ENCODE peak calls at places on chromosomes 11 and 22, in four cellular contexts. V, H, U and N are unnamed samples. For H3K4me1, the result is how much of the 10 kb centered on the place peaks cover.

GRCh38 chr22:27269751-27270586 is 531.6 kb downstream of the MN1 start:
- DNase-seq in V (no peak), H (no peak), U (no peak), N (no peak)

GRCh38 chr11:116059909-116060308 is 555.7 kb upstream of the CADM1 start:
- DNase-seq in V (no peak), H (no peak), U (no peak), N (no peak)

GRCh38 chr22:42381152-42381551 is 51.1 kb downstream of the NFAM1 start:
- DNase-seq in V (no peak), H (no peak), U (no peak), N (no peak)

GRCh38 chr22:21941921-21942320 is 10.7 kb downstream of the PPM1F start:
- DNase-seq in V (no peak), H (no peak), U (no peak), N (no peak)

GRCh38 chr11:2778630-2779498 is 79.1 kb upstream of the KCNQ1OT1 start:
- DNase-seq in V (peak), H (peak), U (peak), N (peak)

GRCh38 chr22:22037740-22038139 is 55.2 kb upstream of the TOP3B start:
- DNase-seq in V (no peak), H (no peak), U (no peak), N (no peak)

GRCh38 chr11:91296628-91297027 is 928.0 kb upstream of the FAT3 start:
- DNase-seq in V (no peak), H (no peak), U (no peak), N (no peak)

GRCh38 chr11:12163181-12163841 is 52.9 kb downstream of the MICAL2 start:
- DNase-seq in V (no peak), H (no peak), U (peak), N (peak)

GRCh38 chr11:17015639-17016125 is 1.5 kb upstream of the PLEKHA7 start:
- DNase-seq in V (no peak), H (no peak), U (no peak), N (peak)

GRCh38 chr22:37848587-37849088 is 581 bp upstream of the EIF3L start:
- DNase-seq in V (no peak), H (peak), U (no peak), N (no peak)

GRCh38 chr11:15650105-15650938 is 535.6 kb downstream of the INSC start:
- DNase-seq in V (peak), H (peak), U (peak), N (peak)

GRCh38 chr11:124716596-124716995 is 23.1 kb upstream of the NRGN start:
- DNase-seq in V (no peak), H (no peak), U (no peak), N (no peak)

GRCh38 chr22:19880786-19881569 is 26.3 kb upstream of the GNB1L start:
- DNase-seq in V (peak), H (peak), U (peak), N (peak)

GRCh38 chr22:26529345-26529744 is 17.1 kb upstream of the TFIP11 start:
- DNase-seq in V (no peak), H (no peak), U (no peak), N (no peak)

GRCh38 chr11:134921938-134922337 is 509.9 kb upstream of the B3GAT1 start:
- DNase-seq in V (no peak), H (no peak), U (no peak), N (no peak)

GRCh38 chr22:46673677-46674236 is 53.6 kb downstream of the GRAMD4 start:
- DNase-seq in V (no peak), H (no peak), U (no peak), N (no peak)

GRCh38 chr11:85844439-85845051 is 10.6 kb upstream of the CCDC83 start:
- DNase-seq in V (no peak), H (no peak), U (no peak), N (no peak)

GRCh38 chr11:85843929-85844328 is 11.3 kb upstream of the CCDC83 start:
- DNase-seq in V (no peak), H (no peak), U (no peak), N (no peak)

GRCh38 chr11:85848556-85848955 is 6.6 kb upstream of the CCDC83 start:
- DNase-seq in V (no peak), H (no peak), U (no peak), N (no peak)

GRCh38 chr11:85845052-85845631 is 10.0 kb upstream of the CCDC83 start:
- DNase-seq in V (no peak), H (no peak), U (no peak), N (no peak)

GRCh38 chr11:85847436-85847835 is 7.7 kb upstream of the CCDC83 start:
- DNase-seq in V (no peak), H (no peak), U (no peak), N (no peak)
- H3K4me1 ChIP-seq in V (under half), H (under half), U (under half), N (under half)

GRCh38 chr11:64849600-64850356 is 5.3 kb upstream of the CDC42BPG start:
- DNase-seq in V (no peak), H (no peak), U (peak), N (peak)
- H3K4me1 ChIP-seq in V (under half), H (under half), U (half or more), N (half or more)

GRCh38 chr11:75525433-75526191 is at the start of gene GDPD5:
- DNase-seq in V (peak), H (peak), U (peak), N (peak)

GRCh38 chr11:75523811-75524401 is 1.8 kb downstream of the GDPD5 start:
- DNase-seq in V (no peak), H (no peak), U (no peak), N (no peak)

GRCh38 chr11:75524576-75525432 is 937 bp downstream of the GDPD5 start:
- DNase-seq in V (peak), H (peak), U (peak), N (no peak)

GRCh38 chr11:75522645-75523044 is 3.1 kb downstream of the GDPD5 start:
- DNase-seq in V (no peak), H (no peak), U (no peak), N (no peak)

DNA sequence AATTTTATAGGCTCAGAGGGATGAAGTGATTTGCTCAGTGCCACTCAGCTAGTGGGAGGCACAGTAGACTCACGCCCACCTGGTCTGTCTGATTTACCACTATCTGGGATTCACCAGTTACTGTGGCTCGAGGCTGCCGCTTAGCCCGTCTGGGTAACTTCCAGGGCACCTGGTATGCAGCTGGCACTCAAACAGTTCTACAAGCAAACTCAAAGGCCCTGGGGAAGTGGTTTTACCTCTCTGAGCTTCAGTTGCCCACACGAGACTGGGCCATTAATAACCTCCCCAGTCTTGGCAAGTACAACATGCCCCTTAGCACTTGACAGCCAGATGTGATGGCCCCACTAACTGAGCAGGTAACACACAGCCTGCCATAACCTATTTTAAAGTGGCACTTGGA is 2.6 kb downstream of the GDPD5 start:
- DNase-seq in V (no peak), H (no peak), U (no peak), N (no peak)
- H3K4me1 ChIP-seq in V (under half), H (under half), U (under half), N (under half)

GRCh38 chr22:32249231-32249630 is 5.9 kb downstream of the SLC5A4 start:
- DNase-seq in V (no peak), H (no peak), U (no peak), N (no peak)

GRCh38 chr22:32240461-32240860 is 14.7 kb downstream of the SLC5A4 start:
- DNase-seq in V (no peak), H (no peak), U (no peak), N (no peak)

GRCh38 chr22:32245042-32245441 is 10.1 kb downstream of the SLC5A4 start:
- DNase-seq in V (no peak), H (no peak), U (no peak), N (no peak)

GRCh38 chr22:32248276-32248675 is 6.9 kb downstream of the SLC5A4 start:
- DNase-seq in V (no peak), H (no peak), U (no peak), N (no peak)

GRCh38 chr22:32244547-32244946 is 10.6 kb downstream of the SLC5A4 start:
- DNase-seq in V (no peak), H (no peak), U (no peak), N (no peak)
- H3K4me1 ChIP-seq in V (under half), H (under half), U (under half), N (under half)

GRCh38 chr11:67118801-67119576 is at the start of gene KDM2A:
- DNase-seq in V (peak), H (peak), U (peak), N (peak)

GRCh38 chr11:67119577-67120391 is 721 bp downstream of the KDM2A start:
- DNase-seq in V (peak), H (peak), U (peak), N (no peak)

GRCh38 chr11:67120881-67121710 is 2.0 kb downstream of the KDM2A start:
- DNase-seq in V (no peak), H (no peak), U (no peak), N (no peak)

GRCh38 chr11:67118059-67118766 is 850 bp upstream of the KDM2A start:
- DNase-seq in V (peak), H (peak), U (peak), N (peak)

DNA sequence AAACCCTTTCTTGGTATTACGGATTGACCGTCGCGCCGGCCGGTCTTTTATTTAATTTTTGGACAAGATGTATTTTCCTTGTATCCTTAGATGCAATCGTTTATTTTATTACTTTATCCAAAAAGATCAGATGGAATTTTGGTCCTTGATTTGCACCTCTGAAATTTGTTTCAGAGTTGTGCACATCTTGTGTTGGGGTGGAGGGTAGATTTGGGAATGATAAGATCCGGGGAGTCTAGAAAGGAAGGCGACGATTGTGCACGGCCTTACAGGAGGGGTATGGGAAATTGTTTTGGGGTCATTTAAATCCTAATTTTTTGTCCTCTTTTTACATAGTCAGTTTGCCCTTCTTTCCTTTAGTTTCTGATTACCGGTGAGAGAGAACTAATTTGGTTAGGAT is 1.4 kb downstream of the KDM2A start:
- DNase-seq in V (no peak), H (no peak), U (no peak), N (no peak)
- H3K4me1 ChIP-seq in V (under half), H (under half), U (under half), N (under half)

DNA sequence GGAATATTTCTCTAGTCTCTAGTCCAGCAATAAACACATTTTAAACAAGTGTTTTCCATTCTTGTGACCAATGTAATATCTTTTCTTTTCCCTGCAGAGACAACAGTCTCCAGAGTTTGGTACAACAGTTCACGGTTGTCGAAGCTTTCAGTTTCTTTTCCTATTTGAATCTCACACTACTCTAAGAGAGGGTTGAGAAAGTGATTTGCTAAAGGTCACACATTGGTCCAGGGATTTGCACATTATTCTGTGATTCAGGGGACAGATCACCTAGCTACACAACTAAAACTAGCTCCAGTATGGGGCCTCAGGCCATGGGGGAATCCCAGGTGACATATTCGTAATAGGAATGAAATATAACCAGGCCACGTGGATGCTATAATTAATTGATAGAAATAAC is 132.5 kb downstream of the HIPK3 start:
- DNase-seq in V (no peak), H (no peak), U (no peak), N (no peak)
- H3K4me1 ChIP-seq in V (under half), H (under half), U (under half), N (under half)

DNA sequence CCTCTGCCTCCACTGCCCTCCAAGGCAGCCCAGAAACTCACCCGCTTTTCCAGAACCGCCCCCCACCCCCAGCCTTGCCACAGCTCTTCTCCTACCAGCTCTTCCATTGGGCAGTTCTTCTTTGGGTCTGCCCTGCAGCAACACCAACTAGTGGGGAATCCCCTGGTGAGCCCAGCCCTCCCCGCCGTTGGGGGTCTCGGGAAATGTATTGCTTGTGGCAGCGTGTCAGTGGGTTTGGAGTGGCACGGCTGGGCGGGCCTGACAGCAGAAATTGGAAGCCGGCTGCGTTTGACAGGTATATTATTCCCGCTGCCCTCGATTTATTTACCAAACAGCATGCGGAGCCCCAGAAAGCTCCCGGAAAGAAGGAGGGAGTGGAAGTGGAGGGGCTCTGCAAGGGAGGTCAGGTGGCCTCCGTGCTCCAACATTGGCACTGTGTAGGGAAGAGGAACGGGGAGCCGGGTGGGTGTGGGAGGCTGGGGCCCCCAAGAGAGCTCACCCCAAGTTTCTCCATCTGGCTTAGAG is 65.2 kb upstream of the NECTIN1 start:
- DNase-seq in V (no peak), H (peak), U (no peak), N (no peak)
- H3K4me1 ChIP-seq in V (half or more), H (under half), U (under half), N (under half)

GRCh38 chr11:45935349-45936064 is 13.1 kb downstream of the LARGE2 start:
- DNase-seq in V (no peak), H (no peak), U (no peak), N (no peak)
- H3K4me1 ChIP-seq in V (under half), H (under half), U (under half), N (under half)